ENCODE peak calls at places on chromosome 3, in eight cellular contexts. I is nephron progenitor cell; M is right atrium auricular region; L is body of pancreas; X is GM13977; Y is naive thymus-derived CD4-positive, alpha-beta T cell; R is IMR-90; S is NCI-H524. C is an unnamed sample.
A peak's percentile ranks its signal among the peaks of the same experiment; 100 is the strongest.

GRCh38 chr3:43755511-43756200 is 64.9 kb downstream of the ABHD5 start:
- DNase-seq in S (no peak), Y (peak; percentile 37), I (no peak), R (no peak), M (no peak), L (no peak), X (no peak), C (no peak)

GRCh38 chr3:132378-132777 is 64.2 kb upstream of the CHL1 start:
- DNase-seq in X (no peak), Y (no peak), L (no peak), M (no peak), I (no peak), R (no peak), S (no peak), C (peak; percentile 11)

GRCh38 chr3:3196148-3196861 is 16.8 kb upstream of the CRBN start:
- DNase-seq in Y (no peak), I (peak; percentile 26), S (no peak), R (no peak), X (no peak), L (peak; percentile 22), M (no peak), C (peak; percentile 57)

GRCh38 chr3:123471106-123471505 is 22.2 kb upstream of the ADCY5 start:
- DNase-seq in M (no peak), Y (no peak), R (no peak), L (no peak), I (no peak), S (no peak), X (no peak), C (no peak)

GRCh38 chr3:5022966-5023776 is 43.9 kb downstream of the BHLHE40 start:
- DNase-seq in L (peak; percentile 55), I (no peak), M (peak; percentile 84), X (no peak), S (no peak), R (peak; percentile 100), Y (no peak), C (peak; percentile 42)

GRCh38 chr3:196985298-196985697 is 16.7 kb upstream of the PIGZ start:
- DNase-seq in S (no peak), R (no peak), M (no peak), Y (no peak), X (no peak), L (no peak), I (no peak), C (no peak)

GRCh38 chr3:145698252-145698651 is 462.7 kb downstream of the PLOD2 start:
- DNase-seq in X (no peak), M (no peak), I (no peak), L (no peak), Y (no peak), S (no peak), R (no peak), C (no peak)

GRCh38 chr3:177144922-177145321 is 52.4 kb downstream of the TBL1XR1 start:
- DNase-seq in R (no peak), S (no peak), X (peak; percentile 48), I (no peak), Y (peak; percentile 67), L (no peak), M (no peak), C (no peak)

GRCh38 chr3:115513411-115513800 is 109.9 kb upstream of the GAP43 start:
- DNase-seq in X (no peak), Y (no peak), S (no peak), R (no peak), L (peak; percentile 39), I (no peak), M (no peak), C (no peak)

GRCh38 chr3:156633335-156633734 is 41.1 kb upstream of the TIPARP start:
- DNase-seq in I (no peak), Y (no peak), X (no peak), L (peak; percentile 86), R (peak; percentile 77), S (no peak), M (peak; percentile 66), C (no peak)

GRCh38 chr3:123286308-123287023 is 84.7 kb downstream of the SEC22A start:
- DNase-seq in M (peak; percentile 55), S (no peak), I (peak; percentile 82), Y (no peak), L (peak; percentile 52), X (peak; percentile 84), R (peak; percentile 68), C (peak; percentile 87)

GRCh38 chr3:99862208-99862607 is 44.5 kb downstream of the CMSS1 start:
- DNase-seq in X (no peak), I (no peak), S (no peak), L (no peak), M (no peak), Y (no peak), R (peak; percentile 83), C (no peak)

GRCh38 chr3:95302044-95302443 is 1239.2 kb downstream of the NSUN3 start:
- DNase-seq in S (no peak), I (no peak), Y (no peak), X (no peak), L (no peak), M (no peak), R (peak; percentile 62), C (no peak)

GRCh38 chr3:59286791-59287531 is 237.1 kb upstream of the CFAP20DC start:
- DNase-seq in L (peak; percentile 90), M (no peak), Y (no peak), S (no peak), I (no peak), R (peak; percentile 21), X (peak; percentile 7), C (no peak)

GRCh38 chr3:22887664-22888291 is 315.3 kb upstream of the UBE2E2 start:
- DNase-seq in S (no peak), I (peak; percentile 10), M (no peak), X (no peak), L (no peak), Y (no peak), R (peak; percentile 21), C (peak; percentile 52)

GRCh38 chr3:101721650-101721917 is 2.8 kb upstream of the CEP97 start:
- DNase-seq in R (no peak), L (no peak), Y (no peak), X (no peak), I (no peak), S (no peak), M (no peak), C (no peak)

GRCh38 chr3:45035441-45036301 is 9.6 kb downstream of the CLEC3B start:
- DNase-seq in I (peak; percentile 56), L (peak; percentile 21), R (peak; percentile 35), Y (no peak), S (peak; percentile 45), M (no peak), X (no peak), C (peak; percentile 70)

GRCh38 chr3:189513281-189514151 is 117.7 kb upstream of the TP63 start:
- DNase-seq in S (no peak), X (no peak), Y (no peak), M (no peak), I (no peak), L (no peak), R (no peak), C (no peak)

GRCh38 chr3:85939026-85939616 is 980.3 kb downstream of the CADM2 start:
- DNase-seq in L (no peak), I (no peak), M (no peak), S (no peak), Y (no peak), R (no peak), X (no peak), C (no peak)

GRCh38 chr3:132161608-132162007 is 126.8 kb upstream of the CPNE4 start:
- DNase-seq in X (no peak), S (peak; percentile 45), L (no peak), Y (no peak), R (no peak), I (no peak), M (no peak), C (no peak)

GRCh38 chr3:20041197-20041780 is 1.0 kb downstream of the KAT2B start:
- DNase-seq in Y (peak; percentile 76), L (peak; percentile 93), S (peak; percentile 46), M (peak; percentile 91), I (peak; percentile 83), R (peak; percentile 56), X (peak; percentile 71), C (peak; percentile 93)

GRCh38 chr3:65712156-65712555 is 326.6 kb downstream of the MAGI1 start:
- DNase-seq in L (no peak), X (no peak), S (no peak), I (no peak), Y (no peak), M (no peak), R (peak; percentile 63), C (no peak)

GRCh38 chr3:155919728-155920127 is 49.3 kb downstream of the GMPS start:
- DNase-seq in I (no peak), L (no peak), S (no peak), Y (no peak), R (no peak), M (no peak), X (no peak), C (no peak)

GRCh38 chr3:71504250-71505036 is 79.1 kb downstream of the FOXP1 start:
- DNase-seq in X (no peak), I (no peak), Y (no peak), M (no peak), L (no peak), S (no peak), R (peak; percentile 96), C (no peak)

GRCh38 chr3:197354195-197355059 is 56.0 kb upstream of the DLG1 start:
- DNase-seq in Y (no peak), I (peak; percentile 70), L (peak; percentile 11), X (no peak), S (peak; percentile 92), M (no peak), R (peak; percentile 73), C (peak; percentile 96)

GRCh38 chr3:118628704-118629341 is 405.8 kb downstream of the IGSF11 start:
- DNase-seq in S (peak; percentile 46), L (peak; percentile 74), R (peak; percentile 72), M (peak; percentile 60), I (peak; percentile 79), X (peak; percentile 44), Y (no peak), C (peak; percentile 91)

GRCh38 chr3:56887402-56888025 is 85.8 kb upstream of the ARHGEF3 start:
- DNase-seq in Y (no peak), I (no peak), X (no peak), R (no peak), L (no peak), S (no peak), M (no peak), C (no peak)

GRCh38 chr3:177521305-177521704 is 324.0 kb upstream of the TBL1XR1 start:
- DNase-seq in I (no peak), S (no peak), L (peak; percentile 87), X (no peak), Y (no peak), R (no peak), M (no peak), C (peak; percentile 81)

GRCh38 chr3:73729969-73730440 is 105.3 kb upstream of the PDZRN3 start:
- DNase-seq in I (peak; percentile 42), X (no peak), L (peak; percentile 10), S (no peak), M (no peak), Y (no peak), R (peak; percentile 28), C (peak; percentile 72)

GRCh38 chr3:101851072-101851471 is 1.8 kb downstream of the NFKBIZ start:
- DNase-seq in M (no peak), S (no peak), L (no peak), X (no peak), R (no peak), I (no peak), Y (no peak), C (no peak)

GRCh38 chr3:33060609-33061337 is 36.2 kb downstream of the GLB1 start:
- DNase-seq in I (no peak), X (no peak), R (no peak), M (no peak), S (no peak), Y (no peak), L (peak; percentile 18), C (no peak)

GRCh38 chr3:39065197-39065596 is 13.4 kb downstream of the WDR48 start:
- DNase-seq in M (no peak), R (peak; percentile 60), L (no peak), S (no peak), Y (no peak), I (peak; percentile 15), X (peak; percentile 56), C (peak; percentile 65)

GRCh38 chr3:44264146-44264545 is 22.5 kb downstream of the TOPAZ1 start:
- DNase-seq in L (no peak), S (no peak), I (no peak), M (no peak), R (no peak), Y (no peak), X (no peak), C (no peak)

GRCh38 chr3:182139627-182140357 is 428.1 kb downstream of the SOX2 start:
- DNase-seq in X (no peak), I (no peak), S (no peak), M (no peak), R (no peak), L (no peak), Y (no peak), C (no peak)

C was measured in left kidney.